ENCODE peak calls at places on chromosome 2, in nine cellular contexts. Y is uterus; H is heart right ventricle; B is dorsolateral prefrontal cortex; I is naive thymus-derived CD4-positive, alpha-beta T cell; D is IMR-90; M is HepG2; O is A549; Z is coronary artery. V is an unnamed sample.
A peak's percentile ranks its signal among the peaks of the same experiment; 100 is the strongest.

GRCh38 chr2:227000123-227000522 is 163.9 kb downstream of the COL4A4 start:
- DNase-seq in Z (no peak), B (no peak), D (no peak), M (no peak), H (no peak), Y (no peak), O (no peak), I (no peak), V (no peak)

GRCh38 chr2:105442056-105442455 is 43.2 kb upstream of the FHL2 start:
- DNase-seq in Y (no peak), M (no peak), O (no peak), B (no peak), D (no peak), Z (no peak), I (no peak), H (no peak), V (no peak)

GRCh38 chr2:154518872-154519271 is 179.6 kb upstream of the KCNJ3 start:
- DNase-seq in O (no peak), B (no peak), Y (no peak), H (no peak), M (no peak), D (no peak), I (no peak), Z (no peak), V (no peak)

GRCh38 chr2:156959481-156959880 is 298.0 kb upstream of the GALNT5 start:
- DNase-seq in O (no peak), I (no peak), Z (no peak), H (no peak), Y (no peak), M (no peak), B (no peak), D (no peak), V (peak; percentile 64)

GRCh38 chr2:52264911-52265310 is 1233.0 kb upstream of the NRXN1 start:
- DNase-seq in O (no peak), Z (no peak), I (no peak), M (no peak), B (no peak), H (no peak), D (no peak), Y (no peak), V (no peak)

GRCh38 chr2:221553333-221553732 is 18.8 kb downstream of the EPHA4 start:
- DNase-seq in H (no peak), O (no peak), B (no peak), I (no peak), Z (no peak), Y (no peak), D (no peak), M (no peak), V (no peak)

GRCh38 chr2:122032264-122032645 is 276.8 kb downstream of the TSN start:
- DNase-seq in O (no peak), M (no peak), Y (no peak), D (no peak), H (no peak), I (no peak), B (no peak), Z (no peak), V (no peak)

GRCh38 chr2:6965071-6965795 is 48.0 kb downstream of the RNF144A start:
- DNase-seq in M (no peak), D (no peak), O (no peak), I (no peak), Z (peak; percentile 28), H (no peak), Y (no peak), B (no peak), V (no peak)

GRCh38 chr2:161206491-161207032 is 46.3 kb downstream of the TANK start:
- DNase-seq in D (no peak), M (no peak), O (no peak), B (no peak), Z (no peak), I (no peak), H (no peak), Y (no peak), V (no peak)

GRCh38 chr2:186009341-186009740 is 270.7 kb downstream of the FSIP2 start:
- DNase-seq in Y (no peak), B (no peak), I (no peak), D (no peak), M (no peak), H (no peak), Z (no peak), O (no peak), V (no peak)

GRCh38 chr2:241035818-241036396 is 37.5 kb downstream of the SNED1 start:
- DNase-seq in D (no peak), B (peak; percentile 28), Y (no peak), O (no peak), H (no peak), I (peak; percentile 80), Z (no peak), M (no peak), V (no peak)

GRCh38 chr2:176038694-176039093 is 36.6 kb upstream of the LNPK start:
- DNase-seq in D (no peak), M (no peak), Y (no peak), H (no peak), O (peak; percentile 11), Z (no peak), B (no peak), I (no peak), V (no peak)

GRCh38 chr2:176039375-176039774 is 37.3 kb upstream of the LNPK start:
- DNase-seq in Y (no peak), O (no peak), H (no peak), B (no peak), M (no peak), I (no peak), Z (no peak), D (no peak), V (no peak)

GRCh38 chr2:176035013-176035691 is 33.1 kb upstream of the LNPK start:
- DNase-seq in I (no peak), O (no peak), Z (no peak), H (peak; percentile 45), D (no peak), M (no peak), Y (no peak), B (no peak), V (no peak)
- H3K27ac ChIP-seq in I (no peak overlapping the region), O (no peak overlapping the region), Z (no peak overlapping the region), H (peak overlapping the region; percentile 66), D (no peak overlapping the region), M (no peak overlapping the region), Y (no peak overlapping the region), B (no peak overlapping the region), V (no peak overlapping the region)

GRCh38 chr2:196224767-196225166 is 53.4 kb upstream of the STK17B start:
- DNase-seq in I (no peak), Y (no peak), H (no peak), O (no peak), D (no peak), M (no peak), Z (no peak), B (no peak), V (no peak)
- H3K4me3 ChIP-seq in I (no peak overlapping the region), Y (no peak overlapping the region), H (no peak overlapping the region), O (no peak overlapping the region), D (no peak overlapping the region), M (no peak overlapping the region), Z (no peak overlapping the region), B (no peak overlapping the region), V (no peak overlapping the region)

DNA sequence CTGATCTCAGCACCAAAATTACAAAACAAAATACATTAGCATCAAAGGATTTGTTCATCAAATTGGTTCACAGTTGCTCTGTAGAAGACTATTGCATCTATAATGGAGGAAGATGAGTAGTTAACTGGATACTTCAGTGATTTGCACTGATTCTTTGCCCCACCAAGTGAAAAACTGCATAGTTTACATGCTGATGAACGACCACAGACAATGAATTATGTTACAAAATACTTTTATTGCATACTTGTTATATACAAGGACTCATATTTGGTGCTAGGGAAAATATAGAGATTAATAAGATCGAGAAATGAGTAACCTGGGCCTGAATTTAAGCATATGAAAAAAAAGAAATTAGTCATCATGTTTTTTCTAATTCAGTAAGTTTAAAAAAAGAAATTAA is 107.2 kb downstream of the SCG2 start:
- DNase-seq in D (peak; percentile 15), M (no peak), B (no peak), H (no peak), I (no peak), Y (no peak), O (no peak), Z (no peak), V (no peak)
- H3K27ac ChIP-seq in D (no peak overlapping the region), M (no peak overlapping the region), B (no peak overlapping the region), H (no peak overlapping the region), I (no peak overlapping the region), Y (no peak overlapping the region), O (no peak overlapping the region), Z (no peak overlapping the region), V (no peak overlapping the region)

GRCh38 chr2:165573534-165574461 is 104.3 kb downstream of the CSRNP3 start:
- DNase-seq in M (peak; percentile 78), H (peak; percentile 40), O (peak; percentile 29), Z (peak; percentile 79), B (peak; percentile 66), D (no peak), Y (peak; percentile 30), I (no peak), V (no peak)
- H3K4me3 ChIP-seq in M (peak overlapping the region; percentile 42), H (peak overlapping the region; percentile 55), O (peak overlapping the region; percentile 40), Z (peak overlapping the region; percentile 69), B (peak overlapping the region; percentile 65), D (no peak overlapping the region), Y (peak overlapping the region; percentile 34), I (no peak overlapping the region), V (no peak overlapping the region)

V was measured in spleen.